ENCODE peak calls at places on chromosomes 3 and 15, in six cellular contexts. C is natural killer cell, D is upper lobe of right lung, G is psoas muscle, I is progenitor cell of endocrine pancreas, E is AG10803. Z is an unnamed sample.
A peak's percentile ranks its signal among the peaks of the same experiment; 100 is the strongest.

GRCh38 chr3:107861422-107861821 is 229.4 kb downstream of the CD47 start:
- DNase-seq in C (no peak), D (no peak), G (no peak), I (no peak), E (no peak), Z (no peak)

GRCh38 chr15:65278480-65278879 is 8.2 kb downstream of the PARP16 start:
- DNase-seq in C (no peak), D (no peak), G (no peak), I (no peak), E (no peak), Z (no peak)

GRCh38 chr3:109532257-109533216 is 195.2 kb upstream of the DPPA4 start:
- DNase-seq in C (no peak), D (no peak), G (no peak), I (peak; percentile 30), E (peak; percentile 64), Z (no peak)

GRCh38 chr3:42403737-42404136 is 6.7 kb downstream of the LYZL4 start:
- DNase-seq in C (no peak), D (no peak), G (no peak), I (no peak), E (no peak), Z (no peak)

GRCh38 chr15:50256188-50257041 is 9.1 kb downstream of the HDC start:
- DNase-seq in C (no peak), D (no peak), G (no peak), I (no peak), E (peak; percentile 14), Z (no peak)

GRCh38 chr15:43928152-43928551 is 101.3 kb downstream of the WDR76 start:
- DNase-seq in C (no peak), D (no peak), G (no peak), I (no peak), E (no peak), Z (no peak)

GRCh38 chr3:123499316-123499715 is 50.4 kb upstream of the ADCY5 start:
- DNase-seq in C (no peak), D (no peak), G (no peak), I (no peak), E (peak; percentile 60), Z (no peak)

GRCh38 chr15:74716647-74717046 is 8.7 kb downstream of the CYP1A1 start:
- DNase-seq in C (no peak), D (no peak), G (no peak), I (no peak), E (no peak), Z (no peak)

GRCh38 chr15:52428297-52428696 is 100.4 kb downstream of the MYO5A start:
- DNase-seq in C (no peak), D (no peak), G (no peak), I (no peak), E (peak; percentile 18), Z (no peak)

GRCh38 chr15:54792526-54792925 is 404.2 kb downstream of the RSL24D1 start:
- DNase-seq in C (no peak), D (no peak), G (no peak), I (no peak), E (no peak), Z (no peak)

GRCh38 chr3:140914384-140914945 is 27.2 kb upstream of the SLC25A36 start:
- DNase-seq in C (no peak), D (no peak), G (no peak), I (no peak), E (no peak), Z (no peak)

GRCh38 chr15:67097893-67098740 is 32.7 kb downstream of the SMAD3 start:
- DNase-seq in C (no peak), D (no peak), G (peak; percentile 75), I (no peak), E (peak; percentile 98), Z (no peak)

GRCh38 chr3:14701676-14702075 is 26.7 kb downstream of the C3orf20 start:
- DNase-seq in C (no peak), D (no peak), G (no peak), I (no peak), E (no peak), Z (no peak)
- TF ChIP-seq CTCF in C (no peak), D (no peak), G (no peak), I (no peak), E (no peak), Z (no peak)

GRCh38 chr3:113002033-113002432 is 11.2 kb downstream of the GTPBP8 start:
- DNase-seq in C (no peak), D (no peak), G (no peak), I (no peak), E (no peak), Z (no peak)

GRCh38 chr3:113002676-113003075 is 11.9 kb downstream of the GTPBP8 start:
- DNase-seq in C (no peak), D (no peak), G (no peak), I (no peak), E (no peak), Z (no peak)

GRCh38 chr3:112995800-112996199 is 5.0 kb downstream of the GTPBP8 start:
- DNase-seq in C (no peak), D (no peak), G (no peak), I (no peak), E (no peak), Z (no peak)

GRCh38 chr3:113005622-113006021 is 14.8 kb downstream of the GTPBP8 start:
- DNase-seq in C (no peak), D (no peak), G (no peak), I (no peak), E (no peak), Z (no peak)

DNA sequence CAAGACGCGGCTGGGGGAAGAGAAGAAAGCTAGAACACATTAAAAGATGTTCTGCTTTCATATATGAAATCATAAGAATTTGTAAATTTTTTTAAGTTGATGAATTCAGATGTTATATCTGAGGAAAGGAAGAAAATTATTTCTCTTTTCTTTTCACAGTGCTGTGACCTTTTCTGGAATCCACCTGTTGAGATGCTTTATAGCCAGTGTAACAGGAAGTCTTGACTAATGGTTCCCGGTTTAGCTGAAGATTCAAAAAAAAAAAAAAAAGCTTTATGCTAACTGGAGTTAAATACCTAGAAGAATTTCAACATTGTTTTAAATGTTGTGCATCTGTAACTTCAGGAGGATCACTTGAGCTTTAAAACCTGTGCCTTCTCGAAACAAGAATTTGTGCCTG is 9.9 kb downstream of the GTPBP8 start:
- DNase-seq in C (no peak), D (no peak), G (no peak), I (no peak), E (no peak), Z (no peak)
- TF ChIP-seq CTCF in C (no peak), D (no peak), G (no peak), I (no peak), E (no peak), Z (no peak)

GRCh38 chr3:129611812-129612349 is 5.4 kb upstream of the PLXND1 start:
- DNase-seq in C (no peak), D (no peak), G (peak; percentile 63), I (no peak), E (peak; percentile 71), Z (no peak)

GRCh38 chr3:129609591-129610169 is 3.2 kb upstream of the PLXND1 start:
- DNase-seq in C (no peak), D (no peak), G (no peak), I (no peak), E (no peak), Z (no peak)

GRCh38 chr3:129612350-129613204 is 6.1 kb upstream of the PLXND1 start:
- DNase-seq in C (no peak), D (no peak), G (peak; percentile 62), I (no peak), E (peak; percentile 42), Z (no peak)

GRCh38 chr3:129610276-129610675 is 3.8 kb upstream of the PLXND1 start:
- DNase-seq in C (no peak), D (no peak), G (no peak), I (no peak), E (no peak), Z (no peak)

GRCh38 chr3:129611446-129611800 is 4.9 kb upstream of the PLXND1 start:
- DNase-seq in C (no peak), D (no peak), G (no peak), I (no peak), E (no peak), Z (no peak)
- TF ChIP-seq CTCF in C (no peak), D (no peak), G (no peak), I (no peak), E (no peak), Z (no peak)

DNA sequence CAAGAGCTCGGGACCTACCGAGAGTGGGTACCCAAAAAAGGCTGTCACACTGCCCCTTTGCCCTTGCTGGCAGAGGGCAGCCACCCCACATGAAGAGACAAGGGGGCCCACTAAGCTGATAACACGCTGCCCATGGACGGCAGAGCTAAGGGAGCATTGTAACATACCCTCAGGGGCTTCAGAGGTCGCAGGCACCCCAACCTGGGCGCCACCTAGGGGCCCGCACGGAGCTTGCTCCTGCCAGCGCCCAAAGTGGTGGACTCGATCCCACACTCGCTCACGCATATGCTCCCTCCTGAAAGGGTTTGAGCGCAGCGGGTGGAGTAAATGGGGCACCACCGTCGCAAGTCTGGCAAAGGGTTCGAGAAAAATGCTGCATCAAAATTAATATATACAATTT is 975.4 kb downstream of the ZPLD1 start:
- DNase-seq in C (no peak), D (no peak), G (peak; percentile 36), I (no peak), E (no peak), Z (no peak)
- TF ChIP-seq CTCF in C (no peak), D (no peak), G (no peak), I (peak; percentile 27), E (peak; percentile 8), Z (peak; percentile 7)

DNA sequence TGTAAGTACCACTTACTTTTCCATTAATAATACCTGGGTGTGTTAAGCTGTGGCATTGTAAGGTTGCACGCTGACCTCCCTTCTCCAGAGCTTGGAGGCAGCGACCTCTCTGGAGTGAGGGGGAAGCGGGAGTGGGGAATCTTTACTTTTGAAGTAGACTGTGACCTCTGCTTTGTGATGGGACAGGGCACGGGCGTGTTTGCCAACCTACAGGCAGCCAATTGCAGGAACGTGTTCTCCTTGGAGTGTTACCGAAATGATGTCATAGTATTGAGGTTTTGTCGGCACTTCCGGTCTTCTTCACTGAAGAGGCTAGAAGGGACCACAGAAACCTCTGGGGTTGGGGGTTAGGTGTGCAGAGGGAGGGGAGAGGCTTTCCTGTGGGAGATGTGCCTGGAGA is 227.3 kb upstream of the C2CD4B start:
- DNase-seq in C (no peak), D (no peak), G (peak; percentile 68), I (no peak), E (peak; percentile 61), Z (no peak)
- TF ChIP-seq CTCF in C (no peak), D (no peak), G (no peak), I (peak; percentile 24), E (no peak), Z (no peak)

GRCh38 chr3:116337229-116337628 is 108.1 kb downstream of the LSAMP start:
- DNase-seq in C (no peak), D (no peak), G (no peak), I (no peak), E (no peak), Z (no peak)
- TF ChIP-seq CTCF in C (no peak), D (no peak), G (no peak), I (peak; percentile 11), E (peak; percentile 34), Z (peak; percentile 3)

DNA sequence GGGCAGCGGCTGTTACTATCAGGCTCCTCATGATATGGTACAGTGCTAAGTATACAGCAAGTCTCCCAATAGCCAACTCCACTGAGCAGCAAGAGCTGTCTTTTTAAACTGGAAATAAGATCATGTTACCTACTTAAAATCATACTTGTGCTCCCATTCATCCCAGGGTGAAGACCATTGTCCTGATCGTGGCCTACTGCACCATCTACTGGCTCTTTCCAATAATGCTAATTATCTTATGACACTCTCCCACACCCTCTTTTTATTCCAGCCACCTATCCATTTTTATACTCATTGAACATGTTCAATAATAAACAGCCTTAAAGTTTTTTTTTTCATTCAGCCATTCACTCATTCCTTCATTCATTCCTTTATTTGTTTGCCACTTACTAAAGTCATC is 117.7 kb downstream of the GBE1 start:
- DNase-seq in C (no peak), D (no peak), G (no peak), I (no peak), E (peak; percentile 16), Z (no peak)
- TF ChIP-seq CTCF in C (no peak), D (peak; percentile 33), G (peak; percentile 13), I (peak; percentile 37), E (peak; percentile 35), Z (no peak)

Z was measured in GM10248.